ENCODE peak calls at places on chromosome 12, in four cellular contexts. L, S, F and W are unnamed samples.

GRCh38 chr12:44159211-44159610 is 323.3 kb downstream of the TMEM117 start:
- DNase-seq in F (no peak), L (no peak), S (no peak), W (no peak)

GRCh38 chr12:26648066-26648465 is 184.9 kb downstream of the ITPR2 start:
- DNase-seq in F (no peak), L (no peak), S (no peak), W (no peak)

GRCh38 chr12:10715491-10715890 is 7.6 kb downstream of the YBX3 start:
- DNase-seq in S (no peak), L (no peak), F (no peak), W (no peak)

GRCh38 chr12:115871714-115872113 is 405.8 kb downstream of the MED13L start:
- DNase-seq in F (no peak), L (no peak), S (peak), W (peak)

GRCh38 chr12:7645395-7646177 is 20.1 kb downstream of the APOBEC1 start:
- DNase-seq in F (no peak), L (no peak), S (peak), W (no peak)

GRCh38 chr12:86256169-86256568 is at the start of gene MGAT4C:
- DNase-seq in L (no peak), F (no peak), S (no peak), W (no peak)

GRCh38 chr12:28033538-28033915 is 61.0 kb upstream of the PTHLH start:
- DNase-seq in L (no peak), F (no peak), S (no peak), W (no peak)

GRCh38 chr12:31277081-31277480 is 48.9 kb downstream of the SINHCAF start:
- DNase-seq in F (no peak), S (no peak), L (no peak), W (no peak)

GRCh38 chr12:9099552-9100190 is 16.0 kb downstream of the A2M start:
- DNase-seq in S (no peak), L (no peak), F (no peak), W (no peak)

GRCh38 chr12:103994235-103994634 is 28.6 kb downstream of the TDG start:
- DNase-seq in S (no peak), F (no peak), L (no peak), W (no peak)

GRCh38 chr12:30197392-30198047 is 413.8 kb upstream of the TMTC1 start:
- DNase-seq in S (no peak), L (no peak), F (no peak), W (no peak)

GRCh38 chr12:13125996-13126395 is 22.5 kb upstream of the GSG1 start:
- DNase-seq in S (no peak), L (no peak), F (no peak), W (no peak)

GRCh38 chr12:14167005-14167628 is 185.7 kb upstream of the GRIN2B start:
- DNase-seq in L (peak), S (peak), F (no peak), W (no peak)

GRCh38 chr12:22333186-22333745 is 1.2 kb downstream of the ST8SIA1 start:
- DNase-seq in F (no peak), L (no peak), S (no peak), W (no peak)

GRCh38 chr12:119167904-119168303 is 10.8 kb upstream of the HSPB8 start:
- DNase-seq in L (no peak), F (no peak), S (no peak), W (no peak)

GRCh38 chr12:52884526-52885293 is 20.2 kb downstream of the KRT8 start:
- DNase-seq in F (peak), S (no peak), L (peak), W (no peak)

GRCh38 chr12:45224311-45224710 is 8.4 kb downstream of the ANO6 start:
- DNase-seq in L (no peak), S (no peak), F (no peak), W (no peak)

GRCh38 chr12:118034429-118035193 is 18.1 kb downstream of the RFC5 start:
- DNase-seq in F (no peak), S (no peak), L (no peak), W (no peak)

GRCh38 chr12:25256826-25257225 is 6.1 kb upstream of the KRAS start:
- DNase-seq in F (no peak), S (no peak), L (no peak), W (no peak)

GRCh38 chr12:132886529-132887477 is 602 bp downstream of the CHFR start:
- DNase-seq in L (no peak), F (no peak), S (no peak), W (no peak)

GRCh38 chr12:13371367-13371766 is 174.8 kb downstream of the EMP1 start:
- DNase-seq in L (no peak), S (no peak), F (no peak), W (no peak)

GRCh38 chr12:56687225-56688128 is 607 bp downstream of the PTGES3 start:
- DNase-seq in F (no peak), S (no peak), L (peak), W (no peak)

GRCh38 chr12:129617849-129618248 is 286.0 kb downstream of the TMEM132D start:
- DNase-seq in F (no peak), S (no peak), L (no peak), W (no peak)

GRCh38 chr12:130110910-130111309 is 51.4 kb upstream of the FZD10 start:
- DNase-seq in F (no peak), S (no peak), L (no peak), W (no peak)